ENCODE peak calls at places on chromosomes 12 and 14, in seven cellular contexts. C, D, B, W, K, V and F are unnamed samples.

GRCh38 chr12:7869137-7869536 is 3.6 kb downstream of the SLC2A14 start:
- DNase-seq in D (peak), W (no peak), V (no peak), K (no peak), C (peak), B (peak), F (no peak)

GRCh38 chr12:88509851-88510250 is 70.4 kb downstream of the KITLG start:
- DNase-seq in V (no peak), B (no peak), C (no peak), K (no peak), W (no peak), D (no peak), F (no peak)

GRCh38 chr12:89556976-89557375 is 31.1 kb upstream of the POC1B start:
- DNase-seq in D (no peak), K (no peak), V (no peak), B (no peak), C (peak), W (no peak), F (no peak)

GRCh38 chr12:108371801-108372344 is 32.8 kb upstream of the CMKLR1 start:
- DNase-seq in W (no peak), V (no peak), D (no peak), B (no peak), K (no peak), C (peak), F (no peak)

GRCh38 chr14:68405959-68406358 is 386.9 kb downstream of the ZFP36L1 start:
- DNase-seq in D (no peak), V (no peak), B (peak), W (no peak), C (peak), K (no peak), F (no peak)

GRCh38 chr12:120234643-120235368 is 30.7 kb downstream of the PXN start:
- DNase-seq in W (no peak), D (peak), K (no peak), C (peak), V (no peak), B (peak), F (no peak)

GRCh38 chr12:11836964-11837286 is 187.5 kb downstream of the ETV6 start:
- DNase-seq in B (no peak), W (no peak), C (no peak), K (no peak), D (no peak), V (no peak), F (no peak)

GRCh38 chr14:50335389-50335788 is 23.3 kb downstream of the DMAC2L start:
- DNase-seq in V (no peak), D (no peak), B (peak), C (peak), K (no peak), W (no peak), F (no peak)

DNA sequence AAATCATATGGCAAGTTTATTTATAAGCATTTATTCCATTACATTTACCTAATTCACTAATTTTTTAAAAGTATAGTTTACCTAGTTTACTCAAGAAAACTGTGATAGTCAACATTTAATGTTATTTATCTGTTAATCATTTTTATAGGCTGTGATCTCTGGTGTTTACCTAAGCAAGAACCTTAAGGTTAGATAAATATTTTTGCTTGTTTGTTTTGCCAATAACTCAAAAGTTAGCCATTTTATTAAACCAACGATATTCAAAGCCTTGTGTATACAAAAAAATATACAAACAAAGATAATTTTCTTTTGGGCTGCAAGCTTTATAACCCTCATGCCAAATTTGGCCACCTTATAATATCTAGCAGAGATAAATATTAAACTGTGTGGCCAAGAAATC is 157.3 kb downstream of the SLCO1B3 start:
- DNase-seq in D (no peak), K (no peak), V (no peak), C (no peak), W (no peak), B (no peak), F (no peak)
- TF ChIP-seq CTCF in D (no peak), K (no peak), V (no peak), C (no peak), W (no peak), B (no peak), F (no peak)

GRCh38 chr14:31527546-31527945 is 33.7 kb upstream of the NUBPL start:
- DNase-seq in D (no peak), V (no peak), C (no peak), W (no peak), K (no peak), B (no peak), F (no peak)
- TF ChIP-seq CTCF in D (no peak), V (no peak), C (no peak), W (no peak), K (no peak), B (no peak), F (no peak)

GRCh38 chr14:53409974-53410373 is 256.9 kb upstream of the DDHD1 start:
- DNase-seq in D (no peak), W (no peak), C (peak), B (peak), V (no peak), K (no peak), F (no peak)
- TF ChIP-seq CTCF in D (no peak), W (no peak), C (no peak), B (no peak), V (no peak), K (no peak), F (no peak)

DNA sequence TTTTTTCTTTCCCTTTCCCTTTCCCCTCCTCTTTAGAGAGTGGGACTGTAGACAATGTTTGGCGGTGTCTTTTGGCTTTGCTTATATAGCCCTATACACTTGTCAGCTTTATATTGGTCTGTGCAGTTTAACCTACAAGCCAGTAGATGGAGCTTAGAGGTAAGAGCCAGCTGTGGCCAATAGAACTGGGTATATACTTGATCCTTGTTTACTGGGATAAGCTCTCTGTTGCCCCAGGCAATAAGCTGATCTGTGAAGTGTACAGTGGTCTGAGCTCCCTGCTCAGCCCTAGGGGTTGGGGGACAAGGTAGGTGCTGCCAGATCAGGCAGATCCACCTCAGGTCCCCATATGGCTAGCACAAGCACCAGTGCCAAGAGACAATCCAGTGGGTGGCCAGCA is 434.1 kb downstream of the NOVA1 start:
- DNase-seq in B (peak), D (no peak), W (no peak), C (peak), V (no peak), K (no peak), F (no peak)
- TF ChIP-seq CTCF in B (peak), D (no peak), W (no peak), C (peak), V (no peak), K (no peak), F (no peak)

DNA sequence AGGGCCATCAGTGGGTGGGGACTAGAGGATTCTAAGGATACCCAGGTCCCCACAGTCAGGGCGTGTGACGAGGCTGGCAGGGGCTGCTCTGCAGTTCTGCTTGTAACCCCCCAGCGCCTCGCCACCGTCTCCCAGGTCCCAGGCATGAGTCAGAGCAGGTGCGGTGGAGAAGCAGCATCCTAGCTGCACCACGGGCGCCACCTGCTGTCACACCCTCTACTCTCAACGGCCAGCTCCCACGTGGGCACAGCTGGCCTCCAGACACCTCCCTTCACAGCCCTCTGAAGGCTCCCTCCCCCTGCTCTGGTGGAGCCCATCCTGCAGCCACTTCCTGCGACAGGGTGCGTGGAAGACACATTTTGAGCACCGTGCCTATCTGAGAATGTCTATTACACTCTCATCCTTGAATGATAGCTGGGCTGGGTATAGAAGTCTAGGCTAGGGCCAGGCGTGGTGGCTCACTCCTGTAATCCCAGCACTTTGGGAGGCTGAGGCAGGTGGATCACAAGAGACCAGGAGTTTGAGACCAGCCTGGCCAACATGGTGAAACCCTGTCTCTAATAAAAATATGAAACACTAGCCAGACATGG is 6.9 kb upstream of the NUDT14 start:
- DNase-seq in D (no peak), W (no peak), V (no peak), B (no peak), C (no peak), K (no peak), F (no peak)
- TF ChIP-seq CTCF in D (no peak), W (no peak), V (no peak), B (no peak), C (no peak), K (no peak), F (no peak)

DNA sequence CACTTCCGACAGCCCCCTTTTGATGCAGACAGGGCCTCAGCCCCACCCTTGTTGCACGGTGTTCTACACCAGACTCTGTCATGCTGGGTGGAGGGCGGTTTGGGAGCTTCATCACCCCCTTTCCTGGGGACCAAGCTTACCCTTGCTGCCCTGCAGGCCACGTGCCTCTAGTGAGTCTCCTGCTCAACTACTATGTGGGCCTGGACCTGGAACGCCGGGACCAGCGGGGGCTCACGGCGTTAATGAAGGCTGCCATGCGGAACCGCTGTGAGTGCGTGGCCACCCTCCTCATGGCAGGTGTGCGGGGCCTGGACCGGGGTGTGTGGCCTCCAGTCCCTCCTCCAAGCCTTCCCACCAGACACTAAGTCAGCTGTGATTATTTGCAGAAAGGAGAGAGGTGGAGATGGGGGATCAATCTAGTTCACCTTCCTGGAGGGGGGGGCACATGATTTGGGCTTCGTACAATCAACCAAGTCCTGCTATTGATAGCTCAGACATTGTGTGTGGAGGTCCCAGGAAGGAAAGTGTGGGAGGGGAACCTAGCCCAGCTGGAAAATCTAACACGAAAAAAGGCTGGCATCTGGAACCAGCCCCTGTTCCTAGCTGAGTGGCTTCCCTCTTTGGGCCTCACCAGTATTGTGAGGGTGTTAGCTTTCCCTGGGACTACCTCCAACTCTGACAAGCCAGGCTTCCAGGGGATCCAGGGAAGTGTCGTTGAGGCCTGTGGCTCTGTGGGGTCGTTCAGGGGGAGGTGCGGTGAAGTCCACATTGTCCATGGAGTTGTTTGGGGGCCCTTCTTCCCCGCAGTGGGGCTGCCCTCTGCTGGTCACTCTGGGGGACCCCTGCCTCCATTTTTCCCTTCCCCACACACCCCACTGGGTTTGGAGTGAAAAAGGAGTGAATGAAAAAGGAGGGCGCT is 1.6 kb downstream of the ANKRD33 start:
- DNase-seq in W (no peak), V (no peak), K (no peak), C (no peak), D (no peak), B (no peak), F (no peak)
- TF ChIP-seq CTCF in W (peak), V (no peak), K (peak), C (peak), D (peak), B (no peak), F (no peak)

GRCh38 chr14:59189281-59189821 is 884 bp downstream of the DAAM1 start:
- DNase-seq in D (no peak), B (peak), W (peak), V (peak), C (peak), K (peak), F (peak)
- TF ChIP-seq CTCF in D (no peak), B (no peak), W (peak), V (no peak), C (no peak), K (no peak), F (no peak)

GRCh38 chr14:90087433-90087832 is 25.6 kb downstream of the KCNK13 start:
- DNase-seq in D (no peak), K (no peak), W (no peak), C (peak), B (peak), V (no peak), F (no peak)

GRCh38 chr14:90093942-90094595 is 32.3 kb downstream of the KCNK13 start:
- DNase-seq in K (no peak), V (no peak), B (peak), D (no peak), C (peak), W (no peak), F (no peak)

GRCh38 chr14:90091393-90091792 is 29.6 kb downstream of the KCNK13 start:
- DNase-seq in C (peak), K (no peak), D (no peak), V (no peak), W (no peak), B (no peak), F (no peak)

GRCh38 chr14:90088160-90088559 is 26.4 kb downstream of the KCNK13 start:
- DNase-seq in D (no peak), W (no peak), C (peak), B (no peak), V (no peak), K (no peak), F (no peak)
- TF ChIP-seq CTCF in D (no peak), W (no peak), C (no peak), B (no peak), V (no peak), K (no peak), F (no peak)

GRCh38 chr14:44952391-44953110 is 9.2 kb downstream of the KLHL28 start:
- DNase-seq in D (no peak), K (no peak), W (no peak), V (no peak), B (no peak), C (no peak), F (no peak)
- TF ChIP-seq CTCF in D (no peak), K (no peak), W (no peak), V (no peak), B (no peak), C (no peak), F (no peak)

DNA sequence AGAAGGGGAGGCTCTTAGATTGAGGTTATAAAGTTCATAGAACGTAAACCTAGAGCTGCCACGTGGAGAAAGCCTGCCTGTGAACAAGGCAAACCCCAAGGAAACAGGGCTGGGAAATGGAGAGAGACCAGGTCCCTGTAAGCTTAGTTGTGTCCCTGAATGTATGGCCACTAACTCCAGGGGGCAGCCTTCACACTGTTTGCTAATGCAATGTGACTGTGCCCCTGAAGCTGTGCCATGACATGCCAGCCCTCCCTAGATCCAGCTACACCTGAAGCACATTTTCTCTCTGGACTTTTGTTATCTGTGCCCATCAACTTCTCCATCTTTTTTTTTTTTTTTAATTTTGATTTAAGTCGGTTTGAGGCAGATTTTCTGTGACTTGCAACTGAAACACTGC is 60.6 kb upstream of the TMCC3 start:
- DNase-seq in K (peak), V (peak), B (peak), W (no peak), C (peak), D (peak), F (peak)
- TF ChIP-seq CTCF in K (peak), V (peak), B (no peak), W (peak), C (peak), D (peak), F (peak)